ENCODE peak calls at places on chromosomes 13 and 19, in four cellular contexts. Z is WTC11, G is K562, S is HepG2. L is an unnamed sample.

GRCh38 chr13:30047154-30047874 is 196.9 kb upstream of the UBL3 start:
- DNase-seq in Z (no peak), G (no peak), S (no peak), L (no peak)

GRCh38 chr13:68160466-68160865 is 930.3 kb upstream of the PCDH9 start:
- DNase-seq in Z (no peak), G (no peak), S (no peak), L (no peak)

GRCh38 chr19:38229585-38230073 is 5.6 kb upstream of the DPF1 start:
- DNase-seq in Z (peak), G (peak), S (peak), L (peak)

GRCh38 chr13:66407159-66407558 is 823.0 kb downstream of the PCDH9 start:
- DNase-seq in Z (no peak), G (no peak), S (no peak), L (no peak)

GRCh38 chr13:28471408-28471807 is 23.5 kb downstream of the FLT1 start:
- DNase-seq in Z (no peak), G (no peak), S (no peak), L (no peak)

GRCh38 chr13:76925115-76925514 is 23.2 kb upstream of the ACOD1 start:
- DNase-seq in Z (no peak), G (no peak), S (no peak), L (no peak)

GRCh38 chr19:43619262-43620060 is at the start of gene ZNF428:
- DNase-seq in Z (peak), G (peak), S (peak), L (peak)

GRCh38 chr13:51552027-51552426 is 32.2 kb upstream of the WDFY2 start:
- DNase-seq in Z (no peak), G (no peak), S (no peak), L (no peak)

DNA sequence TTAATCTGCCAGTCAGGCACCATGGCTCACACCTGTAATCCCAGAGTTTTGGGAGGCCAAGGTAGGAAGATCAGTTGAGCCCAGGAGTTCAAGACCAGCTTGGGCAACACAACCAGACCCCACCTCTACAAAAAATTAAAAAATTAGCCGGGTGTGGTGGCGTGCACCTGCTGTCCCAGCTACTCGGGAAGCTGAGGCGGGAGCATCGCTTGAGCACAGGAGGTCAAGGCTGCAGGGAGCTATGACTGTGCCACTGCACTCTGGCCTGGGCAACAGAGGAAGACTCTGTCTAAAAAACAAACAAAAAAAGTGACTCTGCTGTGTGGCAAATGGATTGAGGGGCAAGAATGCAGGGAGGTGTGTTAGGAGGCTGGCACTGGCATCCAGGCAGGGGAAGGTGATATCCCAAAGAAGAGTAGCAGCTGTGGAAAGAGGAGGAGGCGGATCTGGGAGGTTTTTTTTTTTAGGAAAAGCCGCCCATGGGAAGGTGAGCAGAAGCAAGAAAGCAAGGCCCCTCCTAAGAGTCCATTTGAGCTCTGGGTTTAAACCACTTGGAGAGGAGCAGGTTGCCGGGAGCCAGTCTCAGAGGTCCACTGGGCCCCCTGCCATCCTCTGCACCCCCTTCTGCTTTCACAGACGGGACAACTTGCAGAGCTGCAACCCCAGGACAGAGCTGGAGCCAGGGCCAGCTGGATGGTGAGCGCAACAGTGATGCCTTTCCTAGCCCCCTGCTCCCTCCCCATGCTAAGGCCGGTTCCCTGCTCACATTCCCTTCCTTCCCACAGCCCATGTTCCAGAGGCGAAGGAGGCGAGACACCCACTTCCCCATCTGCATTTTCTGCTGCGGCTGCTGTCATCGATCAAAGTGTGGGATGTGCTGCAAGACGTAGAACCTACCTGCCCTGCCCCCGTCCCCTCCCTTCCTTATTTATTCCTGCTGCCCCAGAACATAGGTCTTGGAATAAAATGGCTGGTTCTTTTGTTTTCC is 2.1 kb downstream of the HAMP start:
- DNase-seq in Z (no peak), G (no peak), S (peak), L (no peak)
- TF ChIP-seq NR3C1 in Z (no peak), G (no peak), S (no peak), L (no peak)

DNA sequence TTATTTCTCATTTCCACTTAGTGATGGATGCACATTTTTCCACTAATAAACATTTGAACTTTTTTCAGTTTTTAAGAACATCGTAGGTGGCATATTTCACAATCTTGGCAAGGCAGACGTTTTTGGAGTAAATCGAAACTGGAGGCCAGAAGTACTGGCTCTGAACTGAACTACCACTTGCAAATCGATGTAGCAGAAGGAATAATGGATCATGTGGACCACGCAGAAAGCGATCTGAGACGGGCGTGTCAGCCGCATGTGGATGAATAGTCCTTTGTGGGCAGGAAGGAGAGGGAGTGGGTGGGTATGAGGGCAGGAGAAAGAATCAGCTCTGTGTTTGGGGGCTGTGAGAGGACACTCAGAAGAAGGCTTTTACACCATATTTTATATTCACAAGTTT is 90.4 kb downstream of the COL4A2 start:
- DNase-seq in Z (no peak), G (no peak), S (no peak), L (no peak)
- TF ChIP-seq NR3C1 in Z (no peak), G (no peak), S (no peak), L (no peak)

DNA sequence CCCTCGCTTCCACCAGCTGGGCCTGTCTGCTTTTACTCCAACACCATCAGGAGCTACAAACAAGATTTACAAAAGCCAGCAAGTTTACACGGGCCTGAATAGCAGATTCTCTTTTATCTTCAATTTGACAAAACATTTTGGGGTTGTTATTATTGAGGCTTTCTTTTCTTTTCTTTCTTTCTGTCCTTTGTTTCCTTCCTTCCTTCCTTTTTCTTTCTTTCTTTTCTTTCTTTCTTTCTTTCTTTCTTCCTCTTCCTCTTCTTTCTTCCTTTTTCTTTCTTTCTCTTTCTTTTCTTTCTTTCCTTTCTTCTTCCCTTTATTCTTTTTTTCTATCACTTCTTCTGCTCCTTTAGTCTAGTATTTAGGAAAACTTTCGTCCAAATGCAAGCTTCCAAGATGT is 34.4 kb upstream of the C19orf12 start:
- DNase-seq in Z (no peak), G (no peak), S (no peak), L (no peak)
- TF ChIP-seq NR3C1 in Z (no peak), G (no peak), S (no peak), L (no peak)

DNA sequence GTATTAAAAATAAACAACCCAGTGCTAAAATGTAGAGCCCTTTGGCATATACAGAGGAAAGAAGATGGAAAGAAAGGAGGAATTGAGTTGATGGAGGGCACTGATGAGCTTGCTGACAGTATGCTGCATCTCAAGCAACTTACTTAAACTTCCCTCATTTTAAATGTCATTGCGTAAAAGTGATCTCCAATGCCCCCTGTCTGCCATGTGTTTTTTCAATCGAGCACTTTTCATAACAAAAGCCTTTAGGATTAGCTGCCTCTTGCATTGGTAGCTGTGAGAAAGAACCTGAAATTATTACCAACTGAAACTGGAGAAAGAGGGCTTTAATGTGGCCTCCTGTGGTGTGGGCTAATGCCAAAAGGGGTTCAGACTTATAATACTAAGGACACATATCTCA is 541.6 kb downstream of the SUCLA2 start:
- DNase-seq in Z (no peak), G (no peak), S (no peak), L (no peak)
- TF ChIP-seq NR3C1 in Z (no peak), G (no peak), S (no peak), L (no peak)

GRCh38 chr19:50718255-50719118 is 1.1 kb downstream of the SHANK1 start:
- DNase-seq in Z (no peak), G (peak), S (no peak), L (no peak)
- TF ChIP-seq NR3C1 in Z (no peak), G (no peak), S (no peak), L (no peak)

GRCh38 chr19:9474975-9475374 is 23.4 kb downstream of the ZNF560 start:
- DNase-seq in Z (no peak), G (no peak), S (no peak), L (no peak)
- TF ChIP-seq NR3C1 in Z (no peak), G (no peak), S (no peak), L (no peak)

DNA sequence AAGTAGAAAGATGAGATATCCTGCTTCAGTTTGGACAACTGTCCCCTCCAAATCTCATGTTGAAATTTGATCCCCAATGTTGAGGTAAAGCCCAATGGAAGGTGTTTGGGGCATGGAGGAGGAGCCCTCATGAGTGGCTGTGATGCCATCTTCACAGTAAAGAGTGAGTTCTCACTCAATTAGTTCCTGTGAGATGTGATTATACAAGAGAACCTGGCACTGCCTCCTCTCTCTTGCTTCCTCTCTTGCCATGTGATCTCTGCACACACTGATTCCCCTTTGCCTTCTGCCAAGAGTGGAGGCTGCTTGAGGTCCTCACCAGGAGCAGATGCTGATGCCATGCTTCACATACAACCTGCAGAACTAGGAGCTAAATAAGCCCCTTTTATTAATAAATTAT is 87.0 kb downstream of the HSPH1 start:
- DNase-seq in Z (no peak), G (no peak), S (no peak), L (no peak)
- TF ChIP-seq NR3C1 in Z (no peak), G (no peak), S (no peak), L (no peak)

DNA sequence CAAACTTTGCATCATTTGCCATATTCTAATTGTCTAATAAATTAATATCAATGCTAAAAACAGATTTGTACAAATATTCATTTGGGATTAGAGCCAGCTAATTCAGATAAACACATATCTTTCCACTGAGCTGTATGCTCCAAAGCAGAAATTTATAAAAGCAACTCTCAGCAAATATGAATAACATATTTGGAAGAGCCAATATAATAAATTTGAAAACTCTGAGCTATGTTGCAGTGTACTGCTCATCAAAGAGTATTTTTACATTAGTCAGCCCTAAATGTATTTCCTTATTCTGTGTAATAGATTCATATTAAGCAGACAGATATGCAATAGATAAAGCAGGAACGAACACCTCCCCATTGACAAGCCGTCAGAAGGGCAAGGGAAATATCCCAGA is 970.1 kb downstream of the EFNB2 start:
- DNase-seq in Z (no peak), G (no peak), S (no peak), L (no peak)
- TF ChIP-seq NR3C1 in Z (no peak), G (no peak), S (no peak), L (no peak)

GRCh38 chr19:15195987-15196682 is 4.7 kb downstream of the NOTCH3 start:
- DNase-seq in Z (peak), G (peak), S (no peak), L (no peak)
- TF ChIP-seq NR3C1 in Z (no peak), G (no peak), S (no peak), L (no peak)

L was measured in A549.